ENCODE peak calls at places on chromosomes 5 and 9, in nine cellular contexts. I is uterus, K is body of pancreas, R is transverse colon, O is sigmoid colon, H is thyroid gland, W is tibial nerve, F is A549, D is IMR-90. C is an unnamed sample. For H3K4me1, the result is how much of the 10 kb centered on the place peaks cover.

GRCh38 chr5:179755022-179755421 is 22.4 kb downstream of the MAML1 start:
- DNase-seq in H (no peak), W (no peak), O (no peak), D (no peak), F (no peak), I (no peak), R (no peak), K (no peak), C (no peak)

GRCh38 chr5:458547-459353 is 15.8 kb downstream of the EXOC3 start:
- DNase-seq in D (peak), W (no peak), F (peak), I (no peak), H (peak), R (peak), K (peak), O (peak), C (no peak)

GRCh38 chr9:76022317-76022716 is 131.8 kb downstream of the PCSK5 start:
- DNase-seq in D (no peak), H (no peak), K (no peak), W (no peak), I (no peak), R (no peak), F (no peak), O (no peak), C (no peak)

GRCh38 chr9:14103115-14103514 is 210.8 kb downstream of the NFIB start:
- DNase-seq in I (no peak), D (peak), O (no peak), R (no peak), W (no peak), K (no peak), H (no peak), F (no peak), C (no peak)

GRCh38 chr9:134551657-134552348 is 89.8 kb upstream of the COL5A1 start:
- DNase-seq in O (no peak), K (no peak), D (peak), I (no peak), W (no peak), F (peak), H (no peak), R (no peak), C (peak)

GRCh38 chr9:94860678-94861588 is 134.4 kb downstream of the AOPEP start:
- DNase-seq in K (no peak), O (no peak), D (peak), F (no peak), R (peak), H (no peak), I (no peak), W (no peak), C (peak)

GRCh38 chr5:159743234-159743633 is 173.0 kb upstream of the ADRA1B start:
- DNase-seq in K (no peak), R (no peak), W (no peak), H (no peak), F (no peak), O (no peak), D (no peak), I (no peak), C (no peak)

GRCh38 chr9:78046120-78046519 is 14.5 kb upstream of the GNAQ start:
- DNase-seq in R (no peak), O (no peak), H (no peak), F (no peak), I (no peak), D (no peak), W (no peak), K (no peak), C (no peak)

GRCh38 chr5:163460562-163461176 is at the start of gene HMMR:
- DNase-seq in R (peak), O (no peak), W (no peak), D (peak), F (no peak), K (no peak), I (no peak), H (peak), C (no peak)

GRCh38 chr5:169160405-169160901 is 140.5 kb downstream of the SLIT3 start:
- DNase-seq in H (no peak), I (peak), R (no peak), K (peak), O (no peak), W (no peak), F (no peak), D (no peak), C (no peak)

GRCh38 chr9:135329571-135330306 is 149.8 kb upstream of the PPP1R26 start:
- DNase-seq in I (peak), W (no peak), D (no peak), F (no peak), O (no peak), R (no peak), K (peak), H (no peak), C (no peak)

GRCh38 chr9:121640076-121640475 is 11.4 kb upstream of the DAB2IP start:
- DNase-seq in R (peak), I (peak), W (no peak), F (peak), K (peak), O (peak), D (peak), H (peak), C (peak)

GRCh38 chr5:112923148-112923917 is 1.3 kb upstream of the REEP5 start:
- DNase-seq in H (no peak), I (no peak), R (no peak), K (no peak), O (no peak), F (no peak), D (no peak), W (no peak), C (no peak)

GRCh38 chr5:112918679-112919078 is 3.3 kb downstream of the REEP5 start:
- DNase-seq in F (no peak), O (no peak), I (no peak), W (no peak), R (no peak), K (no peak), D (peak), H (peak), C (no peak)

GRCh38 chr5:112923988-112924387 is 2.0 kb upstream of the REEP5 start:
- DNase-seq in O (no peak), R (no peak), W (no peak), K (no peak), D (no peak), H (no peak), F (no peak), I (no peak), C (no peak)

GRCh38 chr5:112921833-112922817 is at the start of gene REEP5:
- DNase-seq in I (peak), F (peak), W (peak), H (peak), R (peak), O (peak), D (peak), K (peak), C (peak)

DNA sequence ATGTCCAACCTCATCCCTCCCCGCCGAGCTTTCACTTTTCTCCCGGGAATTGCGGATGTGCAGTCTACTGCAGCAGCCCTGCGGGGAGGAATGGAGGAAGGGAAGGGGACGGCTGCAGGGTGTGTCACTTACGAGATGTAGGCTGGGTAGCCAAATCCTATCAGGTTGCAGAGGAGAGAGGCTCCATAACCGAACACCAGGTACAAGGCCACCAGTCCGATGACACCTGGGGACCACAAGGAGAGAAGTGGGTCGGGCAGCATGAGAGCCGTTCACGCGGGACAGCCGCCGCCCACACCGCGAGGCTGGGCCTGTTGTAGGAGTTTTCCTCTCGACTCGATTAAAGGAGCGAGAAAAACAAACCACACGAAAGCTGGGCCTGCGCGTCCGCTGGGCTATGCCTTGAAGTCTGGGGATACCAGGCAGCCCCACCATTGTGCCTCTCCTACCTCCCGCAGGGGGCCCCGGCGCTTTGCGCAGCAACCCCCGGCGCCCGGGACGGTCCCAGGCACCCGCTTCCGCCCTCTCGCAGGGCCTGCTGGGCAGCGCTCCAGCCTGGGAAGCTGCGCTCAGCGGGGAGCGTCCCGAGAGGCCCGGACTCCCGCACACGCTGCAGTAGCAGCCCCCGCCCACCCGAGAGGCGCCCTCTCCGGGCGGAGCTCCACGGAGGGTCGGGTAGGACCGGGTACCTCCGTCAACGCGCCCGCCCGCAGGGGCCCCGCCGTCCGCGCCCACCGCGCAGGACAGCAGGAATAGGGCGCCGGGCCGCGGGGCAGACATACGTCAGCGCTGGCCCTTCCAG is 795 bp downstream of the REEP5 start:
- DNase-seq in I (peak), K (peak), O (peak), D (peak), H (peak), R (peak), F (peak), W (peak), C (peak)
- H3K4me1 ChIP-seq in I (under half), K (half or more), O (under half), D (under half), H (under half), R (under half), F (under half), W (under half), C (half or more)

DNA sequence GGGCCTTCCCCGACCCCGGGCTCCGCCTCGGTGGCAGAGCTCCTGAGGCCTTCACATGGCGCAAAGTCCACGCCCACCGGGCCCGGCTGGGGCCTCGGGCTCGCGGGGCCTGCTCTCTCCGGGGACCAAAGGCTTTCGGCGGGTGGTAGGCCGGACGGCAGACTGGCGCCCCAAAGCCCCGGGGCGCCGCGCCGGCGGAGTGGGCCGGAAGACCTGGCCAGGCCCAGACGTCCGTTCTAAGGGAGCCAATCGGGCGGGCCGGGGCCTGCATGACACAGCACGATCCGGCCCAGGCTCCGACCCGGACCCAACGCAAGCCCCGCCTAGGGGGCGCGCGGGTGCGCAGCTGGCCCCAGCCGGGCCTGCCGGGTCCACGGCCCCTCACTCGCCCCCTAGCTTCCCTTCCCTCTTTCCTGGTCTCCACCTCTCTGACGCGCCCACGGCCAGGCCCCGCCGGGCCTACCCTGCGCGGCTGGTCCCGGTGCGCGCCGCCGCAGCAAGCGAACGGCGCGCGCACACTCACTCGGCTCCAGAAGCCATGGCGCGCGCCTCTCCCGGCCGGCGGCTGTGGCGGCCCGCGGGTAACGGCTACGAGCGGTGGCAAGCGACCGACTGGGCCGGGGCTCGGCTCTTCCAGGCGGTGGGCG is 488 bp downstream of the VCP start:
- DNase-seq in K (peak), D (peak), O (peak), F (peak), I (peak), R (peak), H (peak), W (peak), C (peak)
- TF ChIP-seq POLR2A in K (no peak), D (peak), O (peak), F (no peak), I (no peak), R (no peak), H (peak), W (peak), C (peak)

GRCh38 chr9:36088020-36088419 is 48.5 kb upstream of the GLIPR2 start:
- DNase-seq in O (no peak), W (no peak), K (no peak), H (no peak), I (no peak), D (no peak), F (no peak), R (no peak), C (no peak)

GRCh38 chr9:36092014-36092413 is 44.5 kb upstream of the GLIPR2 start:
- DNase-seq in I (no peak), R (no peak), H (no peak), K (no peak), W (no peak), O (no peak), F (no peak), D (no peak), C (no peak)

GRCh38 chr9:36091028-36091953 is 45.2 kb upstream of the GLIPR2 start:
- DNase-seq in D (peak), W (no peak), F (no peak), R (peak), O (no peak), H (peak), K (peak), I (no peak), C (no peak)

GRCh38 chr9:36082928-36083327 is 46.2 kb downstream of the RECK start:
- DNase-seq in W (no peak), F (no peak), H (no peak), O (no peak), D (no peak), R (no peak), I (no peak), K (no peak), C (no peak)

GRCh38 chr9:36086442-36086841 is 49.7 kb downstream of the RECK start:
- DNase-seq in F (no peak), O (no peak), K (no peak), D (no peak), I (no peak), R (no peak), H (no peak), W (no peak), C (no peak)
- H3K27ac ChIP-seq in F (no peak), O (no peak), K (no peak), D (no peak), I (no peak), R (no peak), H (no peak), W (no peak), C (no peak)

DNA sequence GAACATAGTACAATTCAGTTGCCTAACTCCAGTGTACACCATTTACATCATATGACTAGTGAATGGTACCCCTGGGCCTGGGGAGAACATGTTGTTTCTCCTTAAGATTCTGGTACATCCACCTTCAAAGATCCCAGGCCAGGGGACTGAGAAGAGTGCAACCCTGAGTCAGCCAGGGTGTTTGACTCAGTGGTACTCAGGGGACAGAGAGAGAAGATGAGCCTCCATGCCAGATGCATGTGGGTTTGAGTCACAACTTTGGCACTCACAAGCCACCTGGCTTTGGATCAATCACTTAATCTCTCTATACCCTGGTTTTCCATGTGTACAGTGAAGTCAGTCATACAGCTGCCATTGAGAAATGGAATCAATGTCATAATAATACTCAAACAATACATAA is 53.7 kb downstream of the MAP1B start:
- DNase-seq in W (no peak), D (peak), H (no peak), O (no peak), R (no peak), F (no peak), I (no peak), K (no peak), C (no peak)
- H3K4me1 ChIP-seq in W (under half), D (under half), H (under half), O (under half), R (under half), F (under half), I (under half), K (under half), C (under half)